ENCODE peak calls at places on chromosomes 16 and 17, in six cellular contexts. O, E, W, F, U and V are unnamed samples.

GRCh38 chr16:24423332-24423731 is 116.0 kb upstream of the RBBP6 start:
- DNase-seq in U (no peak), E (no peak), W (no peak), O (no peak), F (no peak), V (no peak)

GRCh38 chr17:72576289-72576759 is 455.5 kb downstream of the SOX9 start:
- DNase-seq in U (no peak), F (no peak), E (no peak), W (no peak), O (no peak), V (no peak)

GRCh38 chr17:37461668-37462067 is 28.0 kb upstream of the DUSP14 start:
- DNase-seq in U (no peak), E (no peak), F (no peak), W (no peak), O (no peak), V (no peak)

GRCh38 chr17:83057793-83058477 is 21.5 kb upstream of the METRNL start:
- DNase-seq in E (no peak), U (no peak), W (peak; percentile 58), O (no peak), F (no peak), V (peak; percentile 67)

GRCh38 chr16:73010150-73010676 is 37.7 kb downstream of the ZFHX3 start:
- DNase-seq in W (no peak), O (no peak), U (no peak), F (no peak), E (no peak), V (peak; percentile 20)

GRCh38 chr16:71569621-71570020 is 7.3 kb downstream of the TAT start:
- DNase-seq in E (no peak), W (no peak), O (no peak), F (no peak), U (no peak), V (no peak)

GRCh38 chr16:8627456-8627855 is 6.0 kb downstream of the METTL22 start:
- DNase-seq in U (no peak), E (no peak), F (no peak), O (no peak), W (no peak), V (no peak)

GRCh38 chr17:57375770-57376181 is 119.5 kb downstream of the MSI2 start:
- DNase-seq in O (no peak), F (no peak), U (no peak), E (no peak), W (no peak), V (no peak)

GRCh38 chr16:58411736-58412614 is 19.7 kb downstream of the GINS3 start:
- DNase-seq in W (no peak), E (no peak), F (no peak), O (no peak), U (no peak), V (no peak)

GRCh38 chr16:1308036-1308976 is 1.1 kb upstream of the UBE2I start:
- DNase-seq in F (no peak), W (no peak), O (peak; percentile 66), U (peak; percentile 35), E (no peak), V (no peak)

GRCh38 chr17:37750768-37751466 is 6.1 kb upstream of the HNF1B start:
- DNase-seq in F (no peak), W (no peak), E (no peak), O (no peak), U (no peak), V (no peak)

GRCh38 chr16:49491736-49492089 is 118.1 kb downstream of the C16orf78 start:
- DNase-seq in E (no peak), F (no peak), U (peak; percentile 30), W (peak; percentile 43), O (peak; percentile 74), V (peak; percentile 68)

GRCh38 chr16:11835891-11836652 is 15.3 kb downstream of the RSL1D1 start:
- DNase-seq in E (peak; percentile 26), W (no peak), U (peak; percentile 93), F (no peak), O (peak; percentile 78), V (no peak)

GRCh38 chr16:70715113-70715711 is 29.4 kb upstream of the MTSS2 start:
- DNase-seq in F (no peak), O (peak; percentile 59), W (peak; percentile 97), E (peak; percentile 98), U (peak; percentile 88), V (peak; percentile 90)

GRCh38 chr16:66960270-66960669 is 796 bp upstream of the CES3 start:
- DNase-seq in U (no peak), F (no peak), O (no peak), E (no peak), W (no peak), V (no peak)

GRCh38 chr16:27222499-27223225 is 19.3 kb downstream of the KDM8 start:
- DNase-seq in U (peak; percentile 66), F (no peak), W (peak; percentile 60), E (peak; percentile 92), O (peak; percentile 80), V (peak; percentile 63)

GRCh38 chr17:79391376-79391775 is 219.5 kb downstream of the RBFOX3 start:
- DNase-seq in E (no peak), F (no peak), W (no peak), O (no peak), U (no peak), V (no peak)